ENCODE peak calls at places on chromosomes 12 and 14, in ten cellular contexts. One of them, this sample, is unnamed.

GRCh38 chr14:92860097-92860496 is 62.9 kb upstream of the CHGA start:
- DNase-seq in endothelial cell of umbilical vein: no peak
- DNase-seq in K562: no peak
- DNase-seq in transverse colon: no peak
- DNase-seq in sigmoid colon: no peak
- DNase-seq in stomach: no peak
- DNase-seq in prostate gland: no peak
- DNase-seq in HCT116: no peak
- DNase-seq in esophagus muscularis mucosa: no peak
- DNase-seq in suprapubic skin: no peak
- DNase-seq in this sample: no peak

GRCh38 chr12:26317942-26318565 is 122.7 kb downstream of the SSPN start:
- DNase-seq in suprapubic skin: no peak
- DNase-seq in esophagus muscularis mucosa: no peak
- DNase-seq in transverse colon: no peak
- DNase-seq in HCT116: peak; percentile 26
- DNase-seq in sigmoid colon: no peak
- DNase-seq in K562: no peak
- DNase-seq in endothelial cell of umbilical vein: peak; percentile 74
- DNase-seq in prostate gland: no peak
- DNase-seq in stomach: no peak
- DNase-seq in this sample: no peak

GRCh38 chr14:69288001-69288771 is 28.2 kb downstream of the GALNT16 start:
- DNase-seq in suprapubic skin: peak; percentile 76
- DNase-seq in sigmoid colon: peak; percentile 89
- DNase-seq in stomach: peak; percentile 33
- DNase-seq in esophagus muscularis mucosa: no peak
- DNase-seq in transverse colon: peak; percentile 27
- DNase-seq in K562: no peak
- DNase-seq in HCT116: no peak
- DNase-seq in endothelial cell of umbilical vein: peak; percentile 46
- DNase-seq in prostate gland: no peak
- DNase-seq in this sample: no peak

GRCh38 chr12:42099433-42099832 is 45.2 kb downstream of the GXYLT1 start:
- DNase-seq in transverse colon: no peak
- DNase-seq in esophagus muscularis mucosa: no peak
- DNase-seq in endothelial cell of umbilical vein: no peak
- DNase-seq in K562: no peak
- DNase-seq in prostate gland: no peak
- DNase-seq in HCT116: no peak
- DNase-seq in stomach: no peak
- DNase-seq in sigmoid colon: no peak
- DNase-seq in suprapubic skin: no peak
- DNase-seq in this sample: no peak

GRCh38 chr12:127984386-127985055 is 282.4 kb upstream of the TMEM132C start:
- DNase-seq in sigmoid colon: no peak
- DNase-seq in endothelial cell of umbilical vein: no peak
- DNase-seq in esophagus muscularis mucosa: no peak
- DNase-seq in transverse colon: no peak
- DNase-seq in suprapubic skin: no peak
- DNase-seq in K562: no peak
- DNase-seq in prostate gland: no peak
- DNase-seq in stomach: no peak
- DNase-seq in HCT116: no peak
- DNase-seq in this sample: no peak

GRCh38 chr12:109680521-109681030 is 33.0 kb upstream of the FAM222A start:
- DNase-seq in transverse colon: peak; percentile 17
- DNase-seq in esophagus muscularis mucosa: no peak
- DNase-seq in sigmoid colon: no peak
- DNase-seq in K562: no peak
- DNase-seq in stomach: peak; percentile 39
- DNase-seq in HCT116: no peak
- DNase-seq in endothelial cell of umbilical vein: no peak
- DNase-seq in prostate gland: peak; percentile 77
- DNase-seq in suprapubic skin: no peak
- DNase-seq in this sample: peak; percentile 64

GRCh38 chr12:1931642-1932041 is 13.2 kb upstream of the CACNA2D4 start:
- DNase-seq in transverse colon: no peak
- DNase-seq in prostate gland: no peak
- DNase-seq in sigmoid colon: no peak
- DNase-seq in esophagus muscularis mucosa: no peak
- DNase-seq in suprapubic skin: no peak
- DNase-seq in HCT116: no peak
- DNase-seq in K562: no peak
- DNase-seq in stomach: no peak
- DNase-seq in endothelial cell of umbilical vein: no peak
- DNase-seq in this sample: no peak

GRCh38 chr12:1318327-1319031 is 275.9 kb downstream of the FBXL14 start:
- DNase-seq in K562: no peak
- DNase-seq in suprapubic skin: no peak
- DNase-seq in HCT116: no peak
- DNase-seq in stomach: peak; percentile 33
- DNase-seq in endothelial cell of umbilical vein: no peak
- DNase-seq in sigmoid colon: no peak
- DNase-seq in esophagus muscularis mucosa: no peak
- DNase-seq in prostate gland: peak; percentile 56
- DNase-seq in transverse colon: no peak
- DNase-seq in this sample: no peak

GRCh38 chr14:81826080-81826479 is 292.4 kb upstream of the SEL1L start:
- DNase-seq in stomach: no peak
- DNase-seq in HCT116: no peak
- DNase-seq in sigmoid colon: no peak
- DNase-seq in transverse colon: no peak
- DNase-seq in K562: no peak
- DNase-seq in prostate gland: no peak
- DNase-seq in suprapubic skin: no peak
- DNase-seq in endothelial cell of umbilical vein: no peak
- DNase-seq in esophagus muscularis mucosa: no peak
- DNase-seq in this sample: no peak

GRCh38 chr12:64205542-64205941 is 16.6 kb downstream of the KICS2 start:
- DNase-seq in stomach: no peak
- DNase-seq in esophagus muscularis mucosa: no peak
- DNase-seq in sigmoid colon: no peak
- DNase-seq in endothelial cell of umbilical vein: no peak
- DNase-seq in transverse colon: no peak
- DNase-seq in prostate gland: no peak
- DNase-seq in suprapubic skin: no peak
- DNase-seq in K562: no peak
- DNase-seq in HCT116: no peak
- DNase-seq in this sample: no peak

GRCh38 chr12:22709292-22709691 is 84.3 kb downstream of the ETNK1 start:
- DNase-seq in transverse colon: no peak
- DNase-seq in suprapubic skin: no peak
- DNase-seq in endothelial cell of umbilical vein: peak; percentile 12
- DNase-seq in sigmoid colon: no peak
- DNase-seq in K562: peak; percentile 21
- DNase-seq in prostate gland: no peak
- DNase-seq in HCT116: peak; percentile 26
- DNase-seq in esophagus muscularis mucosa: no peak
- DNase-seq in stomach: no peak
- DNase-seq in this sample: no peak

GRCh38 chr12:109682708-109683060 is 30.9 kb upstream of the FAM222A start:
- DNase-seq in esophagus muscularis mucosa: no peak
- DNase-seq in suprapubic skin: no peak
- DNase-seq in K562: no peak
- DNase-seq in transverse colon: no peak
- DNase-seq in prostate gland: no peak
- DNase-seq in stomach: no peak
- DNase-seq in endothelial cell of umbilical vein: no peak
- DNase-seq in sigmoid colon: no peak
- DNase-seq in HCT116: no peak
- DNase-seq in this sample: no peak

GRCh38 chr14:104361101-104361591 is 218.4 kb upstream of the C14orf180 start:
- DNase-seq in esophagus muscularis mucosa: no peak
- DNase-seq in HCT116: no peak
- DNase-seq in K562: no peak
- DNase-seq in endothelial cell of umbilical vein: no peak
- DNase-seq in suprapubic skin: peak; percentile 54
- DNase-seq in stomach: peak; percentile 25
- DNase-seq in sigmoid colon: peak; percentile 40
- DNase-seq in prostate gland: no peak
- DNase-seq in transverse colon: no peak
- DNase-seq in this sample: no peak

GRCh38 chr14:32933943-32934890 is 4.5 kb upstream of the NPAS3 start:
- DNase-seq in esophagus muscularis mucosa: no peak
- DNase-seq in transverse colon: no peak
- DNase-seq in prostate gland: no peak
- DNase-seq in endothelial cell of umbilical vein: no peak
- DNase-seq in suprapubic skin: no peak
- DNase-seq in stomach: no peak
- DNase-seq in K562: no peak
- DNase-seq in sigmoid colon: peak; percentile 70
- DNase-seq in HCT116: no peak
- DNase-seq in this sample: no peak

GRCh38 chr12:66744956-66745383 is 66.1 kb upstream of the GRIP1 start:
- DNase-seq in HCT116: no peak
- DNase-seq in sigmoid colon: no peak
- DNase-seq in transverse colon: no peak
- DNase-seq in K562: no peak
- DNase-seq in stomach: no peak
- DNase-seq in esophagus muscularis mucosa: no peak
- DNase-seq in suprapubic skin: no peak
- DNase-seq in endothelial cell of umbilical vein: no peak
- DNase-seq in prostate gland: no peak
- DNase-seq in this sample: no peak

GRCh38 chr14:33432407-33433023 is 493.8 kb downstream of the NPAS3 start:
- DNase-seq in stomach: no peak
- DNase-seq in sigmoid colon: no peak
- DNase-seq in suprapubic skin: no peak
- DNase-seq in K562: no peak
- DNase-seq in esophagus muscularis mucosa: no peak
- DNase-seq in transverse colon: peak; percentile 32
- DNase-seq in HCT116: no peak
- DNase-seq in prostate gland: no peak
- DNase-seq in endothelial cell of umbilical vein: peak; percentile 43
- DNase-seq in this sample: no peak

GRCh38 chr14:55074662-55075061 is 23.2 kb downstream of the MAPK1IP1L start:
- DNase-seq in esophagus muscularis mucosa: no peak
- DNase-seq in transverse colon: no peak
- DNase-seq in stomach: no peak
- DNase-seq in suprapubic skin: no peak
- DNase-seq in prostate gland: no peak
- DNase-seq in endothelial cell of umbilical vein: no peak
- DNase-seq in K562: no peak
- DNase-seq in HCT116: no peak
- DNase-seq in sigmoid colon: no peak
- DNase-seq in this sample: peak; percentile 16

GRCh38 chr12:68963456-68963859 is 30.5 kb upstream of the CPM start:
- DNase-seq in esophagus muscularis mucosa: no peak
- DNase-seq in transverse colon: no peak
- DNase-seq in K562: no peak
- DNase-seq in stomach: no peak
- DNase-seq in HCT116: no peak
- DNase-seq in sigmoid colon: no peak
- DNase-seq in prostate gland: no peak
- DNase-seq in suprapubic skin: no peak
- DNase-seq in endothelial cell of umbilical vein: no peak
- DNase-seq in this sample: no peak
- TF ChIP-seq POLR2AphosphoS5 in esophagus muscularis mucosa: no peak
- TF ChIP-seq POLR2AphosphoS5 in transverse colon: no peak
- TF ChIP-seq POLR2AphosphoS5 in K562: no peak
- TF ChIP-seq POLR2AphosphoS5 in stomach: no peak
- TF ChIP-seq POLR2AphosphoS5 in HCT116: no peak
- TF ChIP-seq POLR2AphosphoS5 in sigmoid colon: no peak
- TF ChIP-seq POLR2AphosphoS5 in prostate gland: no peak
- TF ChIP-seq POLR2AphosphoS5 in suprapubic skin: no peak
- TF ChIP-seq POLR2AphosphoS5 in endothelial cell of umbilical vein: no peak
- TF ChIP-seq POLR2AphosphoS5 in this sample: no peak

DNA sequence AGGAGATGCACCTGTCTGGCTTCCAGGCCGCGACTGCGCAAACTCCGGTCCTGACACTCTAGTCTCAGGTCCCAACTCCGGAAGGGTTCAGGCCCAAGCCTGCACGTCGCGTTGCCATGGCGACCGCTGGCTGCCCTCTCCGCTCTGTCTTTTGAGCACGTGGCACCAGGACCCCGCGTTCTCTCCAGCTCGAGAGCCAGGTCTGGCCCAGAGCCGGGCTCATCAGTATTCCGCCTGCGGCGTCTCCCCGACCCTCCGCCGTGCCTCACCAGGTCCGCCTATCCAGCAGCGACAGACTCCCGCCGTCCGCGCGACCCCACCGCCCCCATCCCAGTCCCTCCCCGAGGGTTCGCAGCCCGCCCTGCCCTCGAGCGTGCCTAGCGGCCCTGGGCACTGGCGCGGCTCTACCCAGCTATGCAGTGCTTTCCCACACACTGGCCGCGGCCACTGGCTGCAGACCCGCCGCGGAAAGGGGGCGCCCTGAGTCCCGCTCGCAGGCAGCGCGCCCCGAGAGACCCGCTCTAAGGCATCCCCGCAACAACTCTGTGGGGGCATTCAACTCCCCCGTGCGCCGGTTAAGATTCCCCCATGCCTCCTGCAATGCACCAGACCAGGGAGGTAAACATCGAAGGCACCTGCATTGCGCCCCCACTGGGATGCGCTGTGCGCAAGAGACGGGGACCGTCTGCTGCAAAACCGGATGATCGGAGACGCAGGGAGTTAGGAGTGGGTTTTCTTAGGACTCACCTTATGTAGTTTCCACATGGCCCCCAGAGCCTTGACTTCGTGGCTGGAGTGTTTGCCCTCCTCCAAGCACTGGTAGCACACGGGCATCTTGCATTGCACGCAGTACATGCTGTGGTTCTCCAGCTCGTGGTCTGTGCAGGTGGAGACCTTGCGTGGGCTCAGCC is 1.3 kb downstream of the TRIM9 start:
- DNase-seq in esophagus muscularis mucosa: no peak
- DNase-seq in sigmoid colon: peak; percentile 70
- DNase-seq in K562: no peak
- DNase-seq in transverse colon: peak; percentile 54
- DNase-seq in HCT116: no peak
- DNase-seq in endothelial cell of umbilical vein: no peak
- DNase-seq in suprapubic skin: no peak
- DNase-seq in stomach: no peak
- DNase-seq in prostate gland: no peak
- DNase-seq in this sample: no peak
- H3K27ac ChIP-seq in esophagus muscularis mucosa: no peak overlapping the region
- H3K27ac ChIP-seq in sigmoid colon: no peak overlapping the region
- H3K27ac ChIP-seq in K562: no peak overlapping the region
- H3K27ac ChIP-seq in transverse colon: peak overlapping the region; percentile 84
- H3K27ac ChIP-seq in HCT116: no peak overlapping the region
- H3K27ac ChIP-seq in endothelial cell of umbilical vein: no peak overlapping the region
- H3K27ac ChIP-seq in suprapubic skin: no peak overlapping the region
- H3K27ac ChIP-seq in stomach: no peak overlapping the region
- H3K27ac ChIP-seq in prostate gland: no peak overlapping the region
- H3K27ac ChIP-seq in this sample: peak overlapping the region; percentile 87

GRCh38 chr12:58919271-58920101 is 818 bp downstream of the LRIG3 start:
- DNase-seq in prostate gland: peak; percentile 17
- DNase-seq in suprapubic skin: peak; percentile 81
- DNase-seq in endothelial cell of umbilical vein: peak; percentile 83
- DNase-seq in K562: no peak
- DNase-seq in transverse colon: peak; percentile 42
- DNase-seq in esophagus muscularis mucosa: no peak
- DNase-seq in sigmoid colon: peak; percentile 71
- DNase-seq in HCT116: no peak
- DNase-seq in stomach: no peak
- DNase-seq in this sample: peak; percentile 30
- TF ChIP-seq POLR2AphosphoS5 in prostate gland: no peak
- TF ChIP-seq POLR2AphosphoS5 in suprapubic skin: peak; percentile 28
- TF ChIP-seq POLR2AphosphoS5 in endothelial cell of umbilical vein: no peak
- TF ChIP-seq POLR2AphosphoS5 in K562: no peak
- TF ChIP-seq POLR2AphosphoS5 in transverse colon: peak; percentile 55
- TF ChIP-seq POLR2AphosphoS5 in esophagus muscularis mucosa: peak; percentile 33
- TF ChIP-seq POLR2AphosphoS5 in sigmoid colon: peak; percentile 61
- TF ChIP-seq POLR2AphosphoS5 in HCT116: no peak
- TF ChIP-seq POLR2AphosphoS5 in stomach: peak; percentile 0
- TF ChIP-seq POLR2AphosphoS5 in this sample: peak; percentile 46

GRCh38 chr12:131950182-131950913 is 606 bp downstream of the EP400 start:
- DNase-seq in stomach: peak; percentile 28
- DNase-seq in HCT116: no peak
- DNase-seq in esophagus muscularis mucosa: peak; percentile 88
- DNase-seq in transverse colon: peak; percentile 31
- DNase-seq in endothelial cell of umbilical vein: peak; percentile 30
- DNase-seq in suprapubic skin: peak; percentile 80
- DNase-seq in prostate gland: no peak
- DNase-seq in K562: peak; percentile 76
- DNase-seq in sigmoid colon: peak; percentile 70
- DNase-seq in this sample: no peak
- H3K27ac ChIP-seq in stomach: peak overlapping the region; percentile 91
- H3K27ac ChIP-seq in HCT116: peak overlapping the region; percentile 68
- H3K27ac ChIP-seq in esophagus muscularis mucosa: peak overlapping the region; percentile 88
- H3K27ac ChIP-seq in transverse colon: peak overlapping the region; percentile 92
- H3K27ac ChIP-seq in endothelial cell of umbilical vein: peak overlapping the region; percentile 82
- H3K27ac ChIP-seq in suprapubic skin: peak overlapping the region; percentile 83
- H3K27ac ChIP-seq in prostate gland: peak overlapping the region; percentile 75
- H3K27ac ChIP-seq in K562: peak overlapping the region; percentile 90
- H3K27ac ChIP-seq in sigmoid colon: peak overlapping the region; percentile 85
- H3K27ac ChIP-seq in this sample: peak overlapping the region; percentile 83